ENCODE peak calls at places on chromosomes 4 and X, in nine cellular contexts. A is epithelial cell of proximal tubule, Y is uterus, P is IMR-90, V is mesothelial cell of epicardium, N is HFF-Myc, S is GM20000, M is endothelial cell, O is fibroblast of the aortic adventitia. J is an unnamed sample.

GRCh38 chr4:48698029-48698901 is 81.8 kb downstream of the FRYL start:
- DNase-seq in V (no peak), N (peak; percentile 63), A (peak; percentile 78), Y (peak; percentile 36), S (no peak), M (no peak), O (peak; percentile 92), P (peak; percentile 85), J (no peak)

GRCh38 chr4:138049350-138049749 is 192.8 kb downstream of the SLC7A11 start:
- DNase-seq in A (no peak), S (no peak), O (no peak), N (no peak), P (no peak), M (no peak), V (no peak), Y (no peak), J (no peak)

GRCh38 chr4:8198906-8199593 is at the start of gene SH3TC1:
- DNase-seq in S (peak; percentile 91), V (peak; percentile 51), O (peak; percentile 63), A (peak; percentile 39), P (peak; percentile 86), M (peak; percentile 90), Y (peak; percentile 68), N (no peak), J (peak; percentile 92)

GRCh38 chr4:140109626-140110213 is 44.3 kb downstream of the MAML3 start:
- DNase-seq in V (no peak), Y (no peak), P (no peak), O (no peak), A (no peak), N (no peak), S (no peak), M (no peak), J (no peak)

GRCh38 chr4:116926631-116927295 is 158.6 kb downstream of the TRAM1L1 start:
- DNase-seq in Y (no peak), M (no peak), V (no peak), O (no peak), N (no peak), A (peak; percentile 12), S (no peak), P (no peak), J (no peak)

GRCh38 chr4:113090954-113091353 is 41.5 kb downstream of the ANK2 start:
- DNase-seq in Y (no peak), S (no peak), A (no peak), P (no peak), V (no peak), M (no peak), N (no peak), O (no peak), J (no peak)

GRCh38 chrX:29348288-29348687 is 761.0 kb downstream of the IL1RAPL1 start:
- DNase-seq in V (no peak), O (no peak), S (no peak), Y (no peak), M (no peak), N (no peak), P (peak; percentile 4), A (no peak), J (no peak)

GRCh38 chr4:3766207-3766790 is at the start of gene ADRA2C:
- DNase-seq in O (no peak), M (peak; percentile 32), V (no peak), N (no peak), S (peak; percentile 63), P (no peak), Y (peak; percentile 52), A (no peak), J (peak; percentile 42)

GRCh38 chr4:94412019-94413017 is 39.4 kb upstream of the PDLIM5 start:
- DNase-seq in A (peak; percentile 71), P (peak; percentile 79), M (no peak), V (no peak), O (peak; percentile 83), Y (no peak), S (no peak), N (peak; percentile 86), J (no peak)

GRCh38 chr4:4425696-4426095 is 38.8 kb downstream of the NSG1 start:
- DNase-seq in A (no peak), N (no peak), V (no peak), M (no peak), P (no peak), S (no peak), O (no peak), Y (peak; percentile 5), J (no peak)

DNA sequence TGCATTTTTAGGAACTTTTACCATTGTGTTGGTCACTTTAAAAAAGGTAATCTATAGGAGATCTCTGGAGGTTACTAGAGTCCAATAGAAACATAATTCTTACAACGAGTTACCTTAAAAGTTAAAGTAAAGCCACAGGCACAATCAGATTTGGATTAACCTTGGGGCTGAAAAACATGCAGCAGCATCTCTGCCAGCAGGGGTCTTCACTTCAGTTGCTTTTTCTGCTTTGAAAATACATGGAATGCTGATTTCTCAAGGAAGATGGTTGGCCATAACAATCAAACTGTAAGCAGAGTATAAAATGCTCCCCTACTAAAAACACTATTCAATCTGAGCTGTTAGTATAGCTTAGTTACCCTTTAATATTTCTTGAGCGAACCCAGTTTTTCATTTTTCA is 1072.3 kb upstream of the PCDH10 start:
- DNase-seq in A (no peak), M (no peak), O (no peak), Y (no peak), P (no peak), V (no peak), N (no peak), S (no peak), J (no peak)
- TF ChIP-seq CTCF in A (peak; percentile 3), M (no peak), O (no peak), Y (no peak), P (no peak), V (no peak), N (no peak), S (no peak), J (no peak)

GRCh38 chr4:68349361-68350360 is at the start of gene YTHDC1:
- DNase-seq in A (no peak), O (peak; percentile 95), V (peak; percentile 88), M (peak; percentile 92), P (peak; percentile 96), Y (peak; percentile 94), N (peak; percentile 87), S (peak; percentile 91), J (peak; percentile 98)
- TF ChIP-seq CTCF in A (no peak), O (no peak), V (no peak), M (no peak), P (peak; percentile 10), Y (no peak), N (no peak), S (no peak), J (no peak)

DNA sequence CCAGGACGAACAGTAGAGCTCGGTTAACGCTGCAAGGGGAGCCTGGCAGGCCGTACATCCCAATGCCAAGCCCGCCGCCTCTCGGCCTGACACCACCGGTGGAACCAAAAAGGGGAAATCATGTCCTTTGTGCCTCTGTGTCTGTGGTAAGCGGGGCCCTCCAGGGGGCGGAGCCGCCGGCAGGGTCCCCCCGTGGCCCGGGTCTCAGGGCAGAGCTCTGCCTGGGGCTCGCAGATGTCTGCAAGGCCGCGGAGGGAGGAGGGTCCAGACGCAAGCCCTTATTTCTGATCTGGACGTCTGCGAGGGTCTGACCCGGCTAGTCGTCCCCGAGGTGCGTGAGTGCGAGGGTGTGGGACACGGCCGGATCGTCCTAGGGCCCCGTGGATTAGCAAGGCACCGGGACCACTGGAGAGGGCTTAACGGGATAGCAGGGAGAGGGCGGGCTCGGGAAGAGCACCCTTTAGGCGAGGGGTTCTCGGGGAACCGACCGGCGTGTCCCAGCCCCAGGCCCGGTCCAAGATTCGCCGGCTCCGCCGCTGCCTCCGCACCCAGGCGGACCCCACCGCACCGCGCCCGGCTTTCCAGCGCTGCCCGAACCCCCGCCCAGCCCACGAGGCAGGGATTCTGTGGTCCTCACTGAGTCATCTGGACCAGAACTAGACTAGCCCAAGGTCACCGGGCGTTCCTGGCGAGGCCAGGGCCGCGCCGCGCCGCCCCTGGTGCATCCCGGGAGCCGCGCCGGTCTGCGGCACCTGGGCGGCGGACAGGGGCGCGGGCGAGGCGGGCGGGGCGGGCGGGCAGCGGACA is 858 bp upstream of the FAM193A start:
- DNase-seq in N (no peak), P (peak; percentile 5), A (no peak), O (peak; percentile 24), V (peak; percentile 39), S (peak; percentile 56), Y (no peak), M (peak; percentile 62), J (peak; percentile 45)
- TF ChIP-seq CTCF in N (peak; percentile 14), P (no peak), A (peak; percentile 8), O (no peak), V (no peak), S (no peak), Y (no peak), M (no peak), J (no peak)

DNA sequence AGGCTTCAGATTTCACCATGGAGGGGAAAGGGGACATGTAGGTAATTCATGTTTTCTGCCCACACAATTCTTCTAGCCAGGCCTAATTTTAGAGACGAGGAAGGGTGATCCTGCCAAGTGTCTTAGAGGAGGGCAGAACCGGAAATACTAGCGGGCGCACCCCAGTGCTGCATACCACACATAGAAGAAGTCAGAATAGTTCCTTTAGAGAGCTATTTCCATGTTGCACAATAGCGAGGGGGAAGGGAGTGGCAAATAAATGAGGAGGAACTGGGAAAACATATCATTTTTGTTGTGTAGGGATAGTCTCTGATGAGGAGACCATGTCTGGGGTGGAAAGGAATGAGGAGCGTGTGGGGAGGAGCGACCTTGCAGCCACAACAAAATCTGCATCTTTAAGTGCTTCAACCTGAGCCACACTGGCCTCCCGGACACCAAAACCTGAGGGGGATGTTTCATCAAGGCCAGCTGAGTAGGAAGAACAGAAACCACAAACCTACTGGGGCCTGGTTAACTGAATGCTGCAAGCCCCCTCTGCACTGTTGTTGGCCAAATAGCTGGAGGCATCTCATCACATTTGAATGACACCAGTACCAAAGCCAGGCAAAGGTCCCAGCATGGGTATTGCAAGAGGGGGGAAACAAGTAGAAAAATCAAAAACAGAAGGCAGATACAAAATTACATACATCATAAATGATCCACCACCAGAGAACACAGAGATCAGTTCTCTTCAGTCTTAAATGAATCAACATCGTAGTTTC is 26.7 kb upstream of the C1QTNF7 start:
- DNase-seq in S (no peak), M (no peak), P (peak; percentile 65), A (no peak), V (no peak), O (peak; percentile 72), Y (peak; percentile 57), N (peak; percentile 41), J (peak; percentile 40)
- TF ChIP-seq CTCF in S (no peak), M (no peak), P (no peak), A (no peak), V (no peak), O (no peak), Y (no peak), N (no peak), J (no peak)

GRCh38 chrX:134764202-134764785 is 106.0 kb upstream of the PLAC1 start:
- DNase-seq in A (no peak), N (no peak), P (no peak), M (no peak), Y (no peak), S (peak; percentile 32), O (peak; percentile 12), V (no peak), J (no peak)
- TF ChIP-seq CTCF in A (peak; percentile 20), N (peak; percentile 30), P (peak; percentile 31), M (no peak), Y (no peak), S (no peak), O (peak; percentile 21), V (no peak), J (no peak)

GRCh38 chrX:56763556-56764152 is 34.6 kb downstream of the NBDY start:
- DNase-seq in O (peak; percentile 90), N (no peak), S (no peak), M (no peak), Y (peak; percentile 84), V (peak; percentile 14), P (peak; percentile 75), A (no peak), J (peak; percentile 77)
- TF ChIP-seq CTCF in O (peak; percentile 46), N (no peak), S (no peak), M (no peak), Y (peak; percentile 50), V (no peak), P (peak; percentile 63), A (no peak), J (no peak)